ENCODE peak calls at places on chromosomes 2 and 18, in six cellular contexts. M is NCI-H1694 treated with DMSO at 0.1 percent for 48 hours; N is HFFc6; T is activated T-cell treated with anti-CD3 and anti-CD28 coated beads, Interleukin-2, amount 50 U/mL, for 72 hours; I is left ventricle myocardium superior; B is dorsolateral prefrontal cortex. U is an unnamed sample.

GRCh38 chr2:26988165-26988879 is 17.9 kb downstream of the MAPRE3 start:
- DNase-seq in M (no peak), N (peak), T (no peak), I (no peak), B (no peak), U (no peak)

GRCh38 chr2:224162122-224162521 is 123.0 kb upstream of the SERPINE2 start:
- DNase-seq in M (no peak), N (peak), T (no peak), I (no peak), B (no peak), U (no peak)

GRCh38 chr2:223532712-223533111 is 69.4 kb downstream of the SCG2 start:
- DNase-seq in M (no peak), N (no peak), T (no peak), I (no peak), B (no peak), U (no peak)

GRCh38 chr2:216495656-216496055 is 3.0 kb upstream of the RPL37A start:
- DNase-seq in M (no peak), N (peak), T (no peak), I (no peak), B (no peak), U (no peak)

GRCh38 chr2:54122939-54123338 is 7.5 kb downstream of the ACYP2 start:
- DNase-seq in M (no peak), N (peak), T (no peak), I (no peak), B (no peak), U (peak)

GRCh38 chr18:4248686-4249085 is 206.4 kb downstream of the DLGAP1 start:
- DNase-seq in M (no peak), N (no peak), T (no peak), I (no peak), B (no peak), U (no peak)

GRCh38 chr18:24009651-24010333 is 4.8 kb upstream of the TTC39C start:
- DNase-seq in M (no peak), N (no peak), T (peak), I (no peak), B (no peak), U (peak)

GRCh38 chr2:209614630-209615369 is 156.8 kb upstream of the UNC80 start:
- DNase-seq in M (no peak), N (no peak), T (no peak), I (no peak), B (no peak), U (no peak)

GRCh38 chr18:40314199-40314598 is 1640.8 kb upstream of the PIK3C3 start:
- DNase-seq in M (no peak), N (no peak), T (no peak), I (no peak), B (no peak), U (no peak)

GRCh38 chr2:55097462-55098410 is 47.5 kb upstream of the RTN4 start:
- DNase-seq in M (no peak), N (no peak), T (no peak), I (peak), B (no peak), U (no peak)

GRCh38 chr2:105239924-105240323 is 1.6 kb upstream of the GPR45 start:
- DNase-seq in M (no peak), N (peak), T (no peak), I (no peak), B (no peak), U (peak)

GRCh38 chr2:48332286-48332685 is 197.7 kb upstream of the STON1 start:
- DNase-seq in M (no peak), N (no peak), T (no peak), I (no peak), B (no peak), U (no peak)

GRCh38 chr2:142756430-142756829 is 121.0 kb upstream of the KYNU start:
- DNase-seq in M (no peak), N (no peak), T (no peak), I (no peak), B (no peak), U (no peak)

GRCh38 chr2:72755647-72756423 is 70.0 kb downstream of the EXOC6B start:
- DNase-seq in M (no peak), N (peak), T (no peak), I (no peak), B (no peak), U (no peak)

GRCh38 chr2:232372231-232373208 is 6.0 kb upstream of the ALPP start:
- DNase-seq in M (no peak), N (peak), T (no peak), I (no peak), B (no peak), U (no peak)

GRCh38 chr2:62884086-62884485 is 166.5 kb upstream of the OTX1 start:
- DNase-seq in M (no peak), N (no peak), T (no peak), I (no peak), B (no peak), U (no peak)

GRCh38 chr2:183284606-183285005 is 160.4 kb downstream of the NUP35 start:
- DNase-seq in M (no peak), N (peak), T (no peak), I (no peak), B (no peak), U (no peak)

GRCh38 chr18:65983750-65984149 is 232.9 kb downstream of the CDH7 start:
- DNase-seq in M (no peak), N (no peak), T (no peak), I (no peak), B (no peak), U (no peak)

GRCh38 chr2:118131771-118132170 is 43.5 kb downstream of the INSIG2 start:
- DNase-seq in M (no peak), N (no peak), T (no peak), I (no peak), B (no peak), U (no peak)

GRCh38 chr2:3606370-3607124 is 11.6 kb downstream of the COLEC11 start:
- DNase-seq in M (peak), N (no peak), T (no peak), I (no peak), B (no peak), U (no peak)

U was measured in SW480.